ENCODE peak calls at places on chromosomes 3 and 15, in six cellular contexts. N is head of caudate nucleus, J is HFFc6, L is mesenchymal stem cell, D is GOT3, V is mesothelial cell of epicardium. U is an unnamed sample.

GRCh38 chr3:114624676-114625181 is 330.9 kb downstream of the TIGIT start:
- DNase-seq in D (peak), N (peak), J (peak), L (peak), V (no peak), U (peak)

GRCh38 chr15:98942966-98943584 is 64.5 kb downstream of the PGPEP1L start:
- DNase-seq in L (peak), V (no peak), N (no peak), D (no peak), J (no peak), U (no peak)

GRCh38 chr3:105611304-105612192 is 244.8 kb downstream of the ALCAM start:
- DNase-seq in N (no peak), J (no peak), V (no peak), D (no peak), L (no peak), U (no peak)

GRCh38 chr3:188729422-188729821 is 442.3 kb upstream of the TPRG1 start:
- DNase-seq in J (no peak), N (no peak), L (no peak), D (no peak), V (no peak), U (no peak)

GRCh38 chr3:196336319-196337145 is 1.7 kb downstream of the TM4SF19 start:
- DNase-seq in D (no peak), N (no peak), L (no peak), J (no peak), V (no peak), U (no peak)

GRCh38 chr3:73623996-73624362 is 762 bp downstream of the PDZRN3 start:
- DNase-seq in N (peak), L (peak), V (peak), D (peak), J (peak), U (peak)

GRCh38 chr3:39150803-39151631 is 2.4 kb downstream of the CSRNP1 start:
- DNase-seq in D (peak), N (peak), V (peak), L (peak), J (peak), U (peak)

GRCh38 chr3:124986153-124987143 is 51.9 kb upstream of the MUC13 start:
- DNase-seq in N (no peak), D (peak), J (peak), L (peak), V (no peak), U (peak)

GRCh38 chr15:65836665-65837064 is 32.6 kb upstream of the RAB11A start:
- DNase-seq in D (no peak), V (no peak), N (no peak), L (no peak), J (no peak), U (no peak)

GRCh38 chr15:34435658-34436057 is 1.9 kb downstream of the GOLGA8A start:
- DNase-seq in N (no peak), L (no peak), J (no peak), D (no peak), V (no peak), U (no peak)

GRCh38 chr3:188400494-188401243 is 246.7 kb downstream of the LPP start:
- DNase-seq in V (no peak), L (peak), N (no peak), D (no peak), J (no peak), U (no peak)

GRCh38 chr3:120742198-120743080 is at the start of the genes GTF2E1 and RABL3:
- DNase-seq in V (peak), J (peak), D (peak), N (peak), L (peak), U (peak)

GRCh38 chr15:67149859-67150824 is 84.7 kb downstream of the SMAD3 start:
- DNase-seq in L (peak), J (peak), D (peak), N (no peak), V (no peak), U (peak)

GRCh38 chr3:72317491-72317890 is 530.8 kb downstream of the SHQ1 start:
- DNase-seq in N (no peak), V (no peak), D (no peak), J (no peak), L (no peak), U (no peak)

U was measured in HS-5.